ENCODE peak calls at places on chromosomes 12 and 14, in four cellular contexts. K is upper lobe of right lung, R is NCI-H446, M is mucosa of descending colon. Z is an unnamed sample.

GRCh38 chr14:77053046-77053841 is 24.7 kb upstream of the IRF2BPL start:
- DNase-seq in K (peak), M (peak), R (peak), Z (peak)

GRCh38 chr14:88952901-88953300 is 128.4 kb downstream of the TTC8 start:
- DNase-seq in R (no peak), K (no peak), M (no peak), Z (no peak)

GRCh38 chr12:126347421-126347820 is 1282.2 kb downstream of the AACS start:
- DNase-seq in R (no peak), M (no peak), K (no peak), Z (no peak)

GRCh38 chr12:55142896-55143870 is 17.0 kb downstream of the OR9K2 start:
- DNase-seq in M (no peak), K (no peak), R (peak), Z (no peak)

GRCh38 chr12:31585271-31585670 is 5.7 kb downstream of the DENND5B start:
- DNase-seq in K (no peak), R (no peak), M (no peak), Z (no peak)

GRCh38 chr12:56146492-56147460 is 5.6 kb upstream of the MYL6B start:
- DNase-seq in K (no peak), R (no peak), M (no peak), Z (no peak)

GRCh38 chr12:100229876-100230275 is 29.3 kb downstream of the ACTR6 start:
- DNase-seq in K (no peak), M (no peak), R (no peak), Z (no peak)

GRCh38 chr12:6376079-6376941 is 947 bp upstream of the SCNN1A start:
- DNase-seq in K (peak), R (no peak), M (peak), Z (no peak)

GRCh38 chr12:71636704-71637115 is 26.9 kb downstream of the ZFC3H1 start:
- DNase-seq in M (no peak), R (peak), K (no peak), Z (no peak)

GRCh38 chr12:28237423-28237822 is 47.2 kb downstream of the CCDC91 start:
- DNase-seq in R (no peak), K (no peak), M (no peak), Z (no peak)

GRCh38 chr12:29640589-29641345 is 143.0 kb downstream of the TMTC1 start:
- DNase-seq in R (no peak), M (no peak), K (no peak), Z (no peak)

GRCh38 chr12:100574262-100575074 is 984 bp downstream of the GAS2L3 start:
- DNase-seq in K (no peak), M (no peak), R (peak), Z (no peak)

GRCh38 chr14:47273939-47274338 is 401.5 kb downstream of the MDGA2 start:
- DNase-seq in R (no peak), M (no peak), K (no peak), Z (no peak)

GRCh38 chr12:109738878-109739665 is 25.4 kb downstream of the FAM222A start:
- DNase-seq in R (no peak), K (peak), M (peak), Z (no peak)

GRCh38 chr14:23445773-23446172 is 10.3 kb upstream of the MYH7 start:
- DNase-seq in R (no peak), M (no peak), K (no peak), Z (peak)